ENCODE peak calls at places on chromosomes 7 and 10, in five cellular contexts. K, W, D, N and P are unnamed samples.

GRCh38 chr7:77995717-77996116 is 197.1 kb downstream of the PHTF2 start:
- DNase-seq in K (peak), W (no peak), D (no peak), N (no peak), P (no peak)

GRCh38 chr7:37344886-37345579 is 103.6 kb downstream of the ELMO1 start:
- DNase-seq in K (no peak), W (no peak), D (no peak), N (no peak), P (no peak)

GRCh38 chr7:66556549-66557213 is 72.0 kb upstream of the KCTD7 start:
- DNase-seq in K (no peak), W (no peak), D (no peak), N (no peak), P (no peak)

GRCh38 chr7:129574487-129574886 is 37.0 kb upstream of the NRF1 start:
- DNase-seq in K (no peak), W (no peak), D (peak), N (no peak), P (no peak)

GRCh38 chr10:7667262-7668141 is 736 bp upstream of the ITIH5 start:
- DNase-seq in K (peak), W (no peak), D (no peak), N (peak), P (no peak)

GRCh38 chr10:91046891-91047290 is 126.0 kb upstream of the ANKRD1 start:
- DNase-seq in K (no peak), W (no peak), D (no peak), N (no peak), P (no peak)

GRCh38 chr10:4767033-4767814 is 58.8 kb upstream of the AKR1E2 start:
- DNase-seq in K (no peak), W (no peak), D (peak), N (no peak), P (peak)

GRCh38 chr7:65951837-65952578 is 30.0 kb downstream of the GUSB start:
- DNase-seq in K (no peak), W (no peak), D (no peak), N (no peak), P (no peak)

GRCh38 chr10:16986406-16987128 is 143.0 kb downstream of the CUBN start:
- DNase-seq in K (no peak), W (no peak), D (peak), N (no peak), P (peak)

GRCh38 chr7:3338161-3338560 is 37.1 kb downstream of the SDK1 start:
- DNase-seq in K (no peak), W (no peak), D (no peak), N (no peak), P (no peak)